ENCODE peak calls at places on chromosome 7, in ten cellular contexts. L is activated T-helper 1 cell treated with anti-CD3 and anti-CD28 coated beads, Interleukin-2, amount 50 U/mL, for 16 hours; Y is T-helper 17 cell; J is uterus; O is stimulated activated naive CD4-positive, alpha-beta T cell; S is esophagus muscularis mucosa; Z is NCI-H774; F is HCEC 1CT; V is iPS-NIHi11; E is effector memory CD4-positive, alpha-beta T cell. U is an unnamed sample.
A peak's percentile ranks its signal among the peaks of the same experiment; 100 is the strongest.

GRCh38 chr7:26187380-26188290 is 12.9 kb downstream of the HNRNPA2B1 start:
- DNase-seq in L (no peak), Y (no peak), J (no peak), O (no peak), S (no peak), Z (no peak), F (no peak), V (no peak), E (no peak), U (no peak)

GRCh38 chr7:139914306-139914747 is 85.3 kb downstream of the TBXAS1 start:
- DNase-seq in L (no peak), Y (no peak), J (no peak), O (no peak), S (no peak), Z (no peak), F (peak; percentile 31), V (no peak), E (no peak), U (no peak)

GRCh38 chr7:54831046-54831643 is 72.1 kb upstream of the SEC61G start:
- DNase-seq in L (no peak), Y (no peak), J (no peak), O (no peak), S (no peak), Z (no peak), F (no peak), V (no peak), E (no peak), U (no peak)

GRCh38 chr7:25849361-25850184 is 302.4 kb upstream of the NFE2L3 start:
- DNase-seq in L (no peak), Y (no peak), J (peak; percentile 89), O (no peak), S (no peak), Z (no peak), F (peak; percentile 91), V (no peak), E (no peak), U (peak; percentile 83)

GRCh38 chr7:69395072-69395714 is 203.1 kb upstream of the AUTS2 start:
- DNase-seq in L (no peak), Y (no peak), J (peak; percentile 21), O (no peak), S (no peak), Z (no peak), F (no peak), V (no peak), E (no peak), U (peak; percentile 61)

GRCh38 chr7:66257481-66257880 is 52.3 kb downstream of the TPST1 start:
- DNase-seq in L (no peak), Y (no peak), J (no peak), O (no peak), S (no peak), Z (no peak), F (peak; percentile 8), V (no peak), E (no peak), U (no peak)

GRCh38 chr7:107993879-107994278 is 9.1 kb downstream of the LAMB1 start:
- DNase-seq in L (no peak), Y (no peak), J (no peak), O (no peak), S (no peak), Z (no peak), F (no peak), V (no peak), E (no peak), U (no peak)

GRCh38 chr7:152887191-152887590 is 127.6 kb downstream of the ACTR3B start:
- DNase-seq in L (no peak), Y (no peak), J (no peak), O (no peak), S (no peak), Z (no peak), F (no peak), V (no peak), E (no peak), U (no peak)

GRCh38 chr7:44187636-44188416 is 1.4 kb downstream of the GCK start:
- DNase-seq in L (no peak), Y (no peak), J (no peak), O (no peak), S (no peak), Z (no peak), F (no peak), V (no peak), E (no peak), U (no peak)

GRCh38 chr7:144020340-144020739 is 20.2 kb downstream of the OR6B1 start:
- DNase-seq in L (no peak), Y (no peak), J (no peak), O (no peak), S (no peak), Z (no peak), F (no peak), V (no peak), E (no peak), U (no peak)

GRCh38 chr7:31858051-31858450 is 171.0 kb downstream of the PPP1R17 start:
- DNase-seq in L (no peak), Y (no peak), J (no peak), O (no peak), S (no peak), Z (no peak), F (no peak), V (no peak), E (no peak), U (no peak)

GRCh38 chr7:13540429-13540828 is 449.0 kb downstream of the ETV1 start:
- DNase-seq in L (no peak), Y (no peak), J (no peak), O (no peak), S (no peak), Z (no peak), F (peak; percentile 5), V (no peak), E (no peak), U (no peak)

GRCh38 chr7:107874605-107875446 is 16.2 kb upstream of the DLD start:
- DNase-seq in L (no peak), Y (no peak), J (peak; percentile 53), O (peak; percentile 17), S (no peak), Z (peak; percentile 31), F (peak; percentile 61), V (peak; percentile 60), E (no peak), U (no peak)

GRCh38 chr7:75967573-75967997 is 26.8 kb downstream of the TMEM120A start:
- DNase-seq in L (no peak), Y (no peak), J (peak; percentile 65), O (no peak), S (no peak), Z (no peak), F (no peak), V (no peak), E (no peak), U (no peak)

GRCh38 chr7:100860702-100861615 is 6.2 kb upstream of the TRIP6 start:
- DNase-seq in L (no peak), Y (no peak), J (no peak), O (no peak), S (no peak), Z (no peak), F (no peak), V (no peak), E (no peak), U (no peak)

U was measured in brain pericyte.